ENCODE peak calls at places on chromosomes 1 and 21, in ten cellular contexts. V is BE2C, U is psoas muscle, Y is stomach, P is right atrium auricular region, H is body of pancreas, B is cardiac fibroblast, T is adrenal gland, A is esophagus muscularis mucosa, O is lower lobe of right lung. L is an unnamed sample.

GRCh38 chr21:42777757-42778344 is 101.5 kb downstream of the WDR4 start:
- DNase-seq in V (no peak), U (no peak), Y (no peak), P (no peak), H (no peak), B (no peak), T (no peak), A (no peak), O (peak; percentile 39), L (no peak)

GRCh38 chr1:101200513-101200912 is 36.3 kb upstream of the S1PR1 start:
- DNase-seq in V (no peak), U (no peak), Y (no peak), P (no peak), H (no peak), B (peak; percentile 83), T (no peak), A (no peak), O (no peak), L (peak; percentile 35)

GRCh38 chr1:7379445-7379971 is 391.6 kb upstream of the VAMP3 start:
- DNase-seq in V (peak; percentile 17), U (no peak), Y (peak; percentile 19), P (peak; percentile 53), H (no peak), B (peak; percentile 66), T (peak; percentile 19), A (peak; percentile 50), O (no peak), L (peak; percentile 44)

GRCh38 chr1:112935474-112936289 is 20.3 kb downstream of the SLC16A1 start:
- DNase-seq in V (no peak), U (no peak), Y (no peak), P (no peak), H (no peak), B (peak; percentile 59), T (no peak), A (no peak), O (no peak), L (no peak)

GRCh38 chr1:240148333-240148732 is 56.6 kb downstream of the FMN2 start:
- DNase-seq in V (no peak), U (no peak), Y (no peak), P (no peak), H (no peak), B (no peak), T (no peak), A (no peak), O (no peak), L (no peak)

GRCh38 chr1:42173155-42173933 is 8.8 kb upstream of the GUCA2A start:
- DNase-seq in V (peak; percentile 50), U (peak; percentile 78), Y (peak; percentile 75), P (no peak), H (peak; percentile 62), B (peak; percentile 59), T (peak; percentile 64), A (no peak), O (peak; percentile 78), L (no peak)

GRCh38 chr1:29398431-29398830 is 162.1 kb downstream of the PTPRU start:
- DNase-seq in V (no peak), U (no peak), Y (no peak), P (peak; percentile 21), H (no peak), B (peak; percentile 66), T (no peak), A (peak; percentile 82), O (no peak), L (no peak)

GRCh38 chr1:31159869-31160611 is 79.6 kb downstream of the NKAIN1 start:
- DNase-seq in V (no peak), U (no peak), Y (no peak), P (no peak), H (no peak), B (no peak), T (no peak), A (no peak), O (no peak), L (no peak)

GRCh38 chr1:201813226-201813625 is 15.7 kb upstream of the IPO9 start:
- DNase-seq in V (no peak), U (no peak), Y (no peak), P (no peak), H (no peak), B (no peak), T (no peak), A (no peak), O (no peak), L (no peak)

GRCh38 chr1:199242162-199242561 is 603.3 kb downstream of the PTPRC start:
- DNase-seq in V (no peak), U (no peak), Y (no peak), P (no peak), H (no peak), B (no peak), T (no peak), A (no peak), O (no peak), L (no peak)

GRCh38 chr1:155032886-155033285 is 695 bp downstream of the DCST2 start:
- DNase-seq in V (no peak), U (peak; percentile 48), Y (no peak), P (no peak), H (no peak), B (no peak), T (no peak), A (no peak), O (no peak), L (no peak)

GRCh38 chr1:155030899-155031298 is 2.7 kb downstream of the DCST2 start:
- DNase-seq in V (no peak), U (no peak), Y (no peak), P (no peak), H (no peak), B (no peak), T (no peak), A (no peak), O (no peak), L (no peak)

GRCh38 chr1:155030243-155030795 is 3.3 kb downstream of the DCST2 start:
- DNase-seq in V (no peak), U (peak; percentile 52), Y (no peak), P (no peak), H (no peak), B (no peak), T (no peak), A (no peak), O (no peak), L (no peak)

GRCh38 chr1:155026588-155026987 is 7.0 kb downstream of the DCST2 start:
- DNase-seq in V (no peak), U (no peak), Y (no peak), P (no peak), H (no peak), B (no peak), T (peak; percentile 54), A (no peak), O (no peak), L (no peak)

GRCh38 chr1:155029513-155030242 is 3.9 kb downstream of the DCST2 start:
- DNase-seq in V (no peak), U (no peak), Y (no peak), P (no peak), H (no peak), B (no peak), T (no peak), A (no peak), O (no peak), L (no peak)
- H3K4me3 ChIP-seq in V (no peak overlapping the region), U (no peak overlapping the region), Y (no peak overlapping the region), P (no peak overlapping the region), H (no peak overlapping the region), B (no peak overlapping the region), T (no peak overlapping the region), A (no peak overlapping the region), O (no peak overlapping the region), L (no peak overlapping the region)

GRCh38 chr1:153190373-153190772 is 12.9 kb upstream of the LELP1 start:
- DNase-seq in V (no peak), U (no peak), Y (no peak), P (no peak), H (peak; percentile 25), B (no peak), T (no peak), A (no peak), O (no peak), L (no peak)
- TF ChIP-seq CTCF in V (peak; percentile 21), U (no peak), Y (no peak), P (no peak), H (peak; percentile 71), B (no peak), T (no peak), A (no peak), O (no peak), L (no peak)

GRCh38 chr1:109944541-109944940 is 33.9 kb downstream of the CSF1 start:
- DNase-seq in V (no peak), U (no peak), Y (no peak), P (no peak), H (no peak), B (no peak), T (no peak), A (peak; percentile 82), O (no peak), L (no peak)

GRCh38 chr1:109947582-109948284 is 36.8 kb upstream of the AHCYL1 start:
- DNase-seq in V (no peak), U (no peak), Y (no peak), P (no peak), H (no peak), B (no peak), T (no peak), A (no peak), O (no peak), L (no peak)

GRCh38 chr1:109938556-109938955 is 27.9 kb downstream of the CSF1 start:
- DNase-seq in V (no peak), U (no peak), Y (no peak), P (no peak), H (no peak), B (no peak), T (no peak), A (no peak), O (no peak), L (no peak)

GRCh38 chr1:109937738-109938137 is 27.1 kb downstream of the CSF1 start:
- DNase-seq in V (no peak), U (no peak), Y (no peak), P (no peak), H (no peak), B (no peak), T (no peak), A (no peak), O (no peak), L (no peak)

DNA sequence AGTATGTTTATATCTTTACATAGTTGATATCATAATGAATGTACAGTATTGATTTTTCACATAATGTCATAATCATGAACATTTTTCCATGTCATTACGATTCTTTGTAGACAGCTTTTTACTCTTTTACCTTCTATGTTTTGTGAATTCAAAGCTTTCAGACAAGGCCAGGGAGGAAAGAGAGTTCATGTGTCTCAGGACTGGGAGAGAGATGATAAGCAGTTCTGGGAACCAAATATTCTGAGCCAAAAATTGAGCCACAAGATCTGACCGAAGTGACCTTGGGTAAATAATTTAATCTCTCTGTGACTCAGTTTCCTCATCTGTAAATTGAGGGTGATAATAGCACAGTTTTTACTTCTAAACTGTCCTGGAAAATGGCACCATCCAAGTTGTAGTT is 31.8 kb downstream of the CSF1 start:
- DNase-seq in V (no peak), U (no peak), Y (no peak), P (no peak), H (no peak), B (no peak), T (no peak), A (no peak), O (no peak), L (no peak)
- H3K4me3 ChIP-seq in V (no peak overlapping the region), U (no peak overlapping the region), Y (no peak overlapping the region), P (no peak overlapping the region), H (no peak overlapping the region), B (no peak overlapping the region), T (no peak overlapping the region), A (no peak overlapping the region), O (no peak overlapping the region), L (no peak overlapping the region)

GRCh38 chr1:216945506-216946080 is 222.4 kb upstream of the ESRRG start:
- DNase-seq in V (no peak), U (no peak), Y (no peak), P (no peak), H (no peak), B (no peak), T (no peak), A (no peak), O (no peak), L (no peak)

GRCh38 chr1:216944864-216945505 is 221.8 kb upstream of the ESRRG start:
- DNase-seq in V (no peak), U (no peak), Y (no peak), P (no peak), H (no peak), B (no peak), T (no peak), A (no peak), O (no peak), L (no peak)
- TF ChIP-seq CTCF in V (peak; percentile 17), U (no peak), Y (no peak), P (no peak), H (no peak), B (no peak), T (no peak), A (no peak), O (no peak), L (no peak)

L was measured in HFF-Myc.